ENCODE peak calls at places on chromosomes 1 and 21, in nine cellular contexts. H is SK-N-SH, E is breast epithelium, I is transverse colon, J is upper lobe of left lung, K is H1, P is GM23338, Y is vagina, M is HCT116. R is an unnamed sample.

GRCh38 chr1:12052008-12052573 is 11.0 kb upstream of the TNFRSF8 start:
- DNase-seq in H (no peak), E (no peak), I (peak), J (no peak), K (no peak), P (no peak), Y (no peak), M (peak), R (no peak)

GRCh38 chr1:55217226-55217996 is 2.2 kb upstream of the USP24 start:
- DNase-seq in H (no peak), E (no peak), I (no peak), J (no peak), K (no peak), P (no peak), Y (no peak), M (no peak), R (no peak)

GRCh38 chr1:41379741-41380130 is 18.5 kb downstream of the FOXO6 start:
- DNase-seq in H (no peak), E (no peak), I (no peak), J (no peak), K (no peak), P (no peak), Y (no peak), M (no peak), R (no peak)

GRCh38 chr1:45340816-45341215 is 576 bp upstream of the MUTYH start:
- DNase-seq in H (peak), E (no peak), I (no peak), J (no peak), K (no peak), P (peak), Y (no peak), M (no peak), R (no peak)

GRCh38 chr1:46549697-46550681 is 1.5 kb downstream of the KNCN start:
- DNase-seq in H (peak), E (no peak), I (no peak), J (no peak), K (no peak), P (peak), Y (no peak), M (no peak), R (no peak)

GRCh38 chr21:40422851-40423635 is 423.9 kb downstream of the DSCAM start:
- DNase-seq in H (peak), E (no peak), I (no peak), J (no peak), K (no peak), P (no peak), Y (no peak), M (no peak), R (no peak)

GRCh38 chr1:94871031-94871430 is 50.9 kb downstream of the SLC44A3 start:
- DNase-seq in H (no peak), E (no peak), I (no peak), J (no peak), K (no peak), P (no peak), Y (no peak), M (no peak), R (no peak)

GRCh38 chr1:3340548-3341235 is 113.8 kb upstream of the ARHGEF16 start:
- DNase-seq in H (no peak), E (no peak), I (no peak), J (no peak), K (no peak), P (no peak), Y (no peak), M (no peak), R (no peak)

GRCh38 chr1:179168526-179168925 is 61.0 kb downstream of the ABL2 start:
- DNase-seq in H (no peak), E (no peak), I (no peak), J (no peak), K (no peak), P (no peak), Y (no peak), M (no peak), R (no peak)

GRCh38 chr1:212293579-212293978 is 8.4 kb downstream of the PPP2R5A start:
- DNase-seq in H (no peak), E (no peak), I (no peak), J (no peak), K (no peak), P (peak), Y (no peak), M (no peak), R (no peak)

GRCh38 chr1:27388337-27389005 is 4.0 kb upstream of the GPR3 start:
- DNase-seq in H (peak), E (peak), I (peak), J (no peak), K (no peak), P (peak), Y (no peak), M (peak), R (no peak)

GRCh38 chr1:220511785-220512184 is 16.2 kb upstream of the MARK1 start:
- DNase-seq in H (no peak), E (no peak), I (no peak), J (no peak), K (no peak), P (peak), Y (no peak), M (no peak), R (no peak)

GRCh38 chr1:100950776-100951175 is 54.9 kb downstream of the SLC30A7 start:
- DNase-seq in H (no peak), E (no peak), I (no peak), J (no peak), K (no peak), P (peak), Y (no peak), M (no peak), R (no peak)

GRCh38 chr1:167983797-167984196 is 46.9 kb upstream of the MPC2 start:
- DNase-seq in H (no peak), E (no peak), I (no peak), J (no peak), K (no peak), P (no peak), Y (no peak), M (no peak), R (no peak)

GRCh38 chr21:31098576-31099005 is 60.3 kb upstream of the KRTAP19-8 start:
- DNase-seq in H (peak), E (peak), I (peak), J (peak), K (peak), P (peak), Y (no peak), M (peak), R (peak)

GRCh38 chr1:941588-942383 is 17.3 kb downstream of the NOC2L start:
- DNase-seq in H (peak), E (no peak), I (peak), J (peak), K (no peak), P (peak), Y (no peak), M (no peak), R (no peak)

GRCh38 chr1:42737257-42737656 is 2.8 kb downstream of the CLDN19 start:
- DNase-seq in H (no peak), E (peak), I (peak), J (no peak), K (no peak), P (no peak), Y (no peak), M (no peak), R (no peak)

GRCh38 chr1:165852896-165853295 is 25.5 kb downstream of the UCK2 start:
- DNase-seq in H (no peak), E (no peak), I (no peak), J (no peak), K (no peak), P (no peak), Y (no peak), M (no peak), R (no peak)

GRCh38 chr1:165847486-165847885 is 20.1 kb downstream of the UCK2 start:
- DNase-seq in H (no peak), E (no peak), I (no peak), J (no peak), K (no peak), P (no peak), Y (no peak), M (no peak), R (no peak)

GRCh38 chr1:165851034-165851658 is 23.7 kb downstream of the UCK2 start:
- DNase-seq in H (no peak), E (peak), I (no peak), J (no peak), K (no peak), P (no peak), Y (no peak), M (no peak), R (no peak)

GRCh38 chr1:165845992-165846748 is 18.8 kb downstream of the UCK2 start:
- DNase-seq in H (no peak), E (no peak), I (no peak), J (no peak), K (no peak), P (no peak), Y (no peak), M (no peak), R (no peak)

GRCh38 chr1:165849336-165850133 is 22.1 kb downstream of the UCK2 start:
- DNase-seq in H (no peak), E (no peak), I (no peak), J (no peak), K (no peak), P (no peak), Y (no peak), M (no peak), R (no peak)
- H3K27ac ChIP-seq in H (no peak), E (peak), I (no peak), J (no peak), K (peak), P (peak), Y (no peak), M (no peak), R (no peak)

GRCh38 chr1:9593147-9593491 is 4.4 kb downstream of the TMEM201 start:
- DNase-seq in H (no peak), E (no peak), I (no peak), J (peak), K (no peak), P (no peak), Y (no peak), M (no peak), R (no peak)
- H3K4me3 ChIP-seq in H (no peak), E (no peak), I (no peak), J (no peak), K (no peak), P (no peak), Y (no peak), M (no peak), R (peak)

GRCh38 chr1:67429528-67430357 is 459 bp downstream of the SERBP1 start:
- DNase-seq in H (peak), E (peak), I (peak), J (peak), K (no peak), P (peak), Y (no peak), M (no peak), R (no peak)
- TF ChIP-seq POLR2AphosphoS5 in H (no peak), E (peak), I (no peak), J (no peak), K (no peak), P (peak), Y (no peak), M (no peak), R (peak)

DNA sequence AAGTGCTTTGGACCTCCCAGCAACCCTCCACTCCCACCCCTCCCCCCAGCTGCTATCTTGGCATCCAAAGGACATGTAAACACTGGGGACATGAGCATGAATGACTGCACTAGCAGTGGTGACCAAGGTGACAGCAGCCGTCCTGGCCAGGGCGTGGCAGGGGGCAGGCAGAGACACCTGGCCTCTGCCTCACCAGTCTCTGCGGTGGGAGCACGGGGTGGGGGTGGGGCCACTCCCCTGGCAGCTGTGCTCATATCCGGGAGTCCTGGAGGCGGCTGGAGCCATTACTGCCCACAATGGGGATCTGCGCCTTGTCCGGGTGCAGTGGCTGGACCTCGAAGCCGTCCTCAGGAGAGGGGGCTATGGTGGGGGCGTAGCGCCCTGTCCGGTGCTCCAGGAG is 5.9 kb downstream of the CCDC24 start:
- DNase-seq in H (peak), E (no peak), I (peak), J (no peak), K (no peak), P (no peak), Y (no peak), M (no peak), R (no peak)
- H3K27ac ChIP-seq in H (peak), E (no peak), I (peak), J (no peak), K (no peak), P (no peak), Y (no peak), M (no peak), R (no peak)

GRCh38 chr21:46667191-46667734 is 31.8 kb downstream of the PRMT2 start:
- DNase-seq in H (peak), E (no peak), I (no peak), J (peak), K (no peak), P (peak), Y (no peak), M (no peak), R (no peak)
- H3K4me3 ChIP-seq in H (peak), E (peak), I (peak), J (peak), K (peak), P (peak), Y (peak), M (peak), R (peak)

GRCh38 chr1:247007511-247008405 is at the start of gene ZNF695:
- DNase-seq in H (peak), E (peak), I (peak), J (peak), K (peak), P (peak), Y (no peak), M (peak), R (peak)
- TF ChIP-seq POLR2AphosphoS5 in H (peak), E (no peak), I (no peak), J (no peak), K (peak), P (peak), Y (no peak), M (peak), R (peak)

GRCh38 chr1:111221276-111221632 is 6.3 kb upstream of the CHI3L2 start:
- DNase-seq in H (no peak), E (no peak), I (no peak), J (no peak), K (no peak), P (no peak), Y (no peak), M (no peak), R (no peak)
- H3K27ac ChIP-seq in H (no peak), E (no peak), I (no peak), J (no peak), K (no peak), P (no peak), Y (no peak), M (no peak), R (no peak)

GRCh38 chr21:42425603-42425985 is 21.9 kb downstream of the UBASH3A start:
- DNase-seq in H (no peak), E (no peak), I (no peak), J (no peak), K (no peak), P (no peak), Y (no peak), M (no peak), R (no peak)
- H3K4me3 ChIP-seq in H (no peak), E (no peak), I (no peak), J (no peak), K (no peak), P (no peak), Y (no peak), M (no peak), R (peak)

DNA sequence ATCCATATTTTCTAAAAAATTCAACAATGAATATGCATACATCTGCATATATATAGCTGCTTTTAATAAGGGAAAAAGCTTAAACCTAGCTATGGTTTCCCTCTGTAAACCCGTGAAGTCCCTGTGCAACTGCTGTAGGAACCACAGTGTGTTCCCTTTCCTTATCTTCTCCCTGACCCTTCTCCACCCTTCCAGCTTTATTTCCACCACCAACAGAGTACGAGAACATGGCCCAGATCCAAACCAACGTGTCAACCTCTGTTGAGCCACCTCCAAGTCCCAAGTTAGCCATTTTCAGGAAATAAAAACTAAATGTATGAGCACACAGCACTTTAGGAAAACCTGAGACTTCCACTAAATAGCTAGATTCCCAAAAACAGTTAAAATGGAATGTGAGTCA is 20.3 kb downstream of the SUSD4 start:
- DNase-seq in H (no peak), E (no peak), I (no peak), J (no peak), K (no peak), P (no peak), Y (no peak), M (no peak), R (no peak)
- TF ChIP-seq POLR2AphosphoS5 in H (no peak), E (no peak), I (no peak), J (no peak), K (no peak), P (no peak), Y (no peak), M (no peak), R (no peak)

GRCh38 chr1:74732960-74733615 is at the start of the genes CRYZ and TYW3:
- DNase-seq in H (peak), E (peak), I (peak), J (peak), K (peak), P (peak), Y (peak), M (peak), R (peak)
- H3K27ac ChIP-seq in H (peak), E (peak), I (peak), J (peak), K (peak), P (peak), Y (peak), M (peak), R (peak)